ENCODE peak calls at places on chromosomes 11 and 22, in six cellular contexts. B is HCT116, E is K562, J is HepG2, A is SK-N-SH, D is H1. Q is an unnamed sample.

GRCh38 chr22:21865041-21865440 is 2.4 kb downstream of the MAPK1 start:
- DNase-seq in B (no peak), E (no peak), J (no peak), A (peak), D (no peak), Q (peak)

GRCh38 chr22:40348025-40348658 is 1.8 kb downstream of the ADSL start:
- DNase-seq in B (peak), E (peak), J (peak), A (peak), D (no peak), Q (no peak)

GRCh38 chr11:2269601-2270321 is 627 bp downstream of the ASCL2 start:
- DNase-seq in B (no peak), E (peak), J (no peak), A (peak), D (peak), Q (no peak)

GRCh38 chr11:47104337-47104950 is 72.2 kb downstream of the ARFGAP2 start:
- DNase-seq in B (no peak), E (no peak), J (no peak), A (no peak), D (peak), Q (no peak)

GRCh38 chr11:44006882-44007495 is 40.8 kb upstream of the ACCSL start:
- DNase-seq in B (no peak), E (no peak), J (no peak), A (no peak), D (no peak), Q (no peak)

GRCh38 chr11:48002565-48002964 is 22.2 kb downstream of the PTPRJ start:
- DNase-seq in B (no peak), E (no peak), J (no peak), A (no peak), D (no peak), Q (no peak)

GRCh38 chr22:24945430-24945829 is 1.1 kb downstream of the LHFPL7 start:
- DNase-seq in B (no peak), E (no peak), J (no peak), A (no peak), D (no peak), Q (no peak)

GRCh38 chr22:46561435-46561905 is 24.1 kb upstream of the CELSR1 start:
- DNase-seq in B (peak), E (peak), J (peak), A (peak), D (no peak), Q (no peak)

GRCh38 chr11:120660024-120660565 is 148.5 kb downstream of the GRIK4 start:
- DNase-seq in B (peak), E (peak), J (peak), A (peak), D (no peak), Q (no peak)

GRCh38 chr22:22410677-22411076 is 97.9 kb downstream of the ZNF280B start:
- DNase-seq in B (no peak), E (no peak), J (no peak), A (no peak), D (no peak), Q (no peak)

GRCh38 chr22:31488988-31489617 is 539 bp downstream of the EIF4ENIF1 start:
- DNase-seq in B (no peak), E (peak), J (no peak), A (peak), D (no peak), Q (no peak)
- TF ChIP-seq SIN3A in B (no peak), E (peak), J (peak), A (peak), D (peak), Q (no peak)

DNA sequence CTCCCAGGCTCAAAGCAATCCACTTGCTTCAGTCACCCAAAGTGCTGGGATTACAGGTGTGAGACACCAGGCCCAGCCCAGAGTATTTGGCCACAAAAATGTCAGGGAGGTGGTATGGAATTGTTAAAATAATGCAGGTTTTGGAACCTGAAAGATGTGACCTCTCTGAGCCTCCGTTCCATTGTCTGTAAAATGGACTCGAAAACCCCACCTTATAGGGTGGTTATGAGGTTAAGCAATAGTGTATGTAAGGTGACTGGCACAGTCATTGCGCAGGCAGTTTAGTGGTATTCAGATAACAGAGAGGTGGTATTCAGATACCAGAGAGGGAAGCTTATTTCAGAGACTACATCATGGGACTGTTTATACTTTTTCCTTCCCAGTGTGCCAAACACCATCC is 52.5 kb upstream of the PRSS23 start:
- DNase-seq in B (no peak), E (no peak), J (no peak), A (no peak), D (no peak), Q (no peak)
- TF ChIP-seq SIN3A in B (no peak), E (no peak), J (no peak), A (no peak), D (no peak), Q (no peak)

GRCh38 chr22:26581769-26582168 is 8.2 kb downstream of the TPST2 start:
- DNase-seq in B (no peak), E (no peak), J (no peak), A (no peak), D (no peak), Q (no peak)
- TF ChIP-seq SIN3A in B (no peak), E (no peak), J (no peak), A (no peak), D (no peak), Q (no peak)

DNA sequence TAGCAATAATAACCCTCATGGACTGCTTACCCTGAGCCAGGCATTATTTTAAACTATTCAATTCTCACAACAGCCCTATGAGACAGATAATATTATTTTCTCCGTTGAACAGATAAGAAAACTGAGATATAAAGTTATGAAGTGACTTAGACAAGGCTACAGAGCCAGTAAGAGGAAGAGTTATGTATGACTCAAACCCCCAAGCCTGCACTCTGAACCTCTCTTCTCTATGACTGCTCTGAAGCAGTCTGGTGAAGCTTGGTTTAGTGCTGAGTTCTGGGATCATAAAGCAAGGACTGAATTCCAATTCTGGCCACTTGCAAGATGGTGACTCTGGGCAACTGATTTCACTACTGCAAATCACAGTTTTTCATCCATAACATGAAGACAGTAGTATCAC is 34.5 kb downstream of the TNKS1BP1 start:
- DNase-seq in B (no peak), E (no peak), J (no peak), A (no peak), D (no peak), Q (no peak)
- TF ChIP-seq SIN3A in B (no peak), E (no peak), J (no peak), A (no peak), D (no peak), Q (no peak)

GRCh38 chr11:111602865-111603632 is 800 bp downstream of the SIK2 start:
- DNase-seq in B (no peak), E (peak), J (no peak), A (peak), D (no peak), Q (no peak)
- TF ChIP-seq SIN3A in B (no peak), E (no peak), J (no peak), A (no peak), D (no peak), Q (no peak)

DNA sequence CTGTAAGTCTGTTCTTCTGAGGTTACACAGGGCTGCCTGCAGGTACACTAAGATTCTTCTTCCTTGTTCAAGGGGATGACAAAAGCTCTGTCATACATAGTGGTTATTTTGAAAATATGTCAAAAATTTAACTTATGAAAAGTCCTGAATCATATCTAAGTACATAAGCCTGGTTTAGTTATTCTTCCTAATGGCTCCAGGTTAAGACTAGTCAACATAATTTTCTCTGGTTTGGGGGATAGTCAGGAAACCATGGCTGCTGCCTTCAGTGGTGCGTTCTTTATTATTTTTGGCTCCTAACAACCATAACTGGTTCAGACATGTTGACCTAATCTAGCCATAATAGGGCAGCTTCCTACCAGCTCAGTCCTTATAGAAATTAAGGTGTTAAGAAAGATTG is 257.4 kb upstream of the DDI1 start:
- DNase-seq in B (no peak), E (no peak), J (no peak), A (no peak), D (no peak), Q (no peak)
- TF ChIP-seq SIN3A in B (no peak), E (no peak), J (no peak), A (no peak), D (no peak), Q (no peak)

DNA sequence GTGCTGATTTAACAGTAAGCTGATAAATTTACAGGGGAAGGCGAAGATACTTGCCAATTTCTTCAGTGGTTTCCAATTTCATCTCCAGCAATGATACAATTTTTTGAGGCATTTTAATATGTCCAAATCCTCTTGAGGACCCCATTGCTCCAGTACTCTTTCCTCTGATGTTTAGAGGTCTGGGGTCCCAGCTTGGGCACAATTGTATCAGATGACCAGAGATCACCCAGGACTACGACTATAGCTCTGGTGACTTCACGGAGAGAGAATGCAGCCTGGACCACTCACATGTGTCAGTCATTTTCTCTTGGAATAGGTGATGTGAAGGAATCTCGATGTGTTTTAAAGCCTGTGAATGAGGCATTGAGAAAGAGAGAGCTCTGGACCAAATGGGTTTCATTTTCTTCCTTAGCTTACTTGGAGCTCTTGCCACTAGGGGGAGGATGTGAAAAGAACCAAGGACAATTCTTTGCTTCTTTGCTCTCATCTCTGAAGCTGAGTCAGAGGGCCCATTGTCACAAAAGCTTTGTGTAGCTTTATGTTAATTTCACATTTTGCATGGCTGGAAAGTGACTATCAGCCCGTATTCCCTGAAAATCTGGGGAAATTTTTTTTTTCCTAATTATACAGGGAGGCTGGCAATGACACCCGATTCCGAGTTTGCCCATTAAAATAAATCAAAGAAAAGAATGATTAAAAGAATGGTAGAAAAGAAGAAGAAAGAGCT is 6.7 kb upstream of the CCDC90B start:
- DNase-seq in B (peak), E (peak), J (peak), A (peak), D (peak), Q (peak)
- TF ChIP-seq SIN3A in B (no peak), E (no peak), J (no peak), A (no peak), D (no peak), Q (no peak)